ENCODE peak calls at places on chromosomes 2 and 18, in five cellular contexts. D, W, E, U and A are unnamed samples. For H3K4me1, the result is how much of the 10 kb centered on the place peaks cover.

GRCh38 chr2:178229927-178230326 is 35.6 kb downstream of the OSBPL6 start:
- DNase-seq in D (no peak), W (no peak), E (no peak), U (no peak), A (no peak)

GRCh38 chr2:188668017-188668663 is 306.0 kb upstream of the COL3A1 start:
- DNase-seq in D (peak), W (no peak), E (no peak), U (no peak), A (no peak)

GRCh38 chr2:188181439-188181838 is 110.2 kb upstream of the GULP1 start:
- DNase-seq in D (no peak), W (no peak), E (no peak), U (peak), A (peak)

GRCh38 chr18:50590625-50591024 is 30.7 kb downstream of the MAPK4 start:
- DNase-seq in D (no peak), W (no peak), E (no peak), U (no peak), A (no peak)

GRCh38 chr18:2441544-2441943 is 129.8 kb downstream of the METTL4 start:
- DNase-seq in D (peak), W (no peak), E (no peak), U (no peak), A (no peak)

GRCh38 chr18:42038936-42039335 is 83.9 kb downstream of the PIK3C3 start:
- DNase-seq in D (peak), W (no peak), E (no peak), U (peak), A (no peak)

GRCh38 chr18:8232791-8233190 is 376.4 kb upstream of the RAB12 start:
- DNase-seq in D (no peak), W (no peak), E (no peak), U (peak), A (peak)

GRCh38 chr2:192960945-192961344 is 766.2 kb upstream of the TMEFF2 start:
- DNase-seq in D (no peak), W (no peak), E (no peak), U (no peak), A (no peak)

GRCh38 chr2:85935746-85936208 is 47.0 kb upstream of the ST3GAL5 start:
- DNase-seq in D (peak), W (peak), E (no peak), U (peak), A (peak)

GRCh38 chr2:29921560-29921915 is at the start of gene ALK:
- DNase-seq in D (peak), W (peak), E (no peak), U (peak), A (peak)

GRCh38 chr2:232689152-232689910 is 7.8 kb upstream of the GIGYF2 start:
- DNase-seq in D (peak), W (no peak), E (no peak), U (no peak), A (no peak)

GRCh38 chr2:74544634-74545033 is 9.1 kb downstream of the LOXL3 start:
- DNase-seq in D (no peak), W (no peak), E (no peak), U (no peak), A (no peak)

GRCh38 chr2:240522406-240522805 is 35.4 kb downstream of the ANKMY1 start:
- DNase-seq in D (no peak), W (no peak), E (peak), U (no peak), A (no peak)

GRCh38 chr2:241885701-241886643 is 16.4 kb downstream of the RTP5 start:
- DNase-seq in D (no peak), W (no peak), E (no peak), U (no peak), A (no peak)

GRCh38 chr18:13036622-13037320 is 45.6 kb downstream of the CEP192 start:
- DNase-seq in D (peak), W (no peak), E (no peak), U (no peak), A (no peak)

GRCh38 chr2:48482774-48483173 is 47.2 kb upstream of the STON1 start:
- DNase-seq in D (no peak), W (no peak), E (no peak), U (no peak), A (no peak)

GRCh38 chr2:9096761-9097160 is 93.3 kb upstream of the MBOAT2 start:
- DNase-seq in D (no peak), W (no peak), E (no peak), U (no peak), A (no peak)
- H3K4ac ChIP-seq in D (peak), W (no peak), E (no peak), U (no peak), A (no peak)

GRCh38 chr2:165082479-165082878 is 121.4 kb downstream of the SCN3A start:
- DNase-seq in D (no peak), W (no peak), E (no peak), U (no peak), A (no peak)

GRCh38 chr2:165079432-165079831 is 124.1 kb upstream of the SLC38A11 start:
- DNase-seq in D (no peak), W (no peak), E (no peak), U (no peak), A (no peak)

GRCh38 chr2:165083326-165083725 is 120.5 kb downstream of the SCN3A start:
- DNase-seq in D (no peak), W (no peak), E (no peak), U (peak), A (no peak)

GRCh38 chr2:165078913-165079312 is 123.6 kb upstream of the SLC38A11 start:
- DNase-seq in D (no peak), W (no peak), E (no peak), U (no peak), A (no peak)

GRCh38 chr2:165081276-165081675 is 122.6 kb downstream of the SCN3A start:
- DNase-seq in D (no peak), W (no peak), E (no peak), U (no peak), A (no peak)
- H3K4me1 ChIP-seq in D (under half), W (under half), E (under half), U (under half), A (under half)

GRCh38 chr2:160493227-160494028 is at the start of gene RBMS1:
- DNase-seq in D (peak), W (peak), E (peak), U (peak), A (peak)
- H3K4ac ChIP-seq in D (peak), W (no peak), E (peak), U (peak), A (no peak)

GRCh38 chr18:63314991-63315662 is 4.4 kb downstream of the BCL2 start:
- DNase-seq in D (no peak), W (no peak), E (no peak), U (no peak), A (no peak)
- H3K4me1 ChIP-seq in D (under half), W (under half), E (under half), U (under half), A (under half)

GRCh38 chr2:101718479-101718878 is 21.0 kb downstream of the MAP4K4 start:
- DNase-seq in D (no peak), W (no peak), E (no peak), U (no peak), A (no peak)
- H3K4ac ChIP-seq in D (no peak), W (no peak), E (no peak), U (no peak), A (no peak)